ENCODE peak calls at places on chromosomes 3 and 15, in four cellular contexts. L is activated B cell treated with CpG ODN at 0.5 μM for 24 hours, W is glutamatergic neuron, B is mucosa of descending colon. D is an unnamed sample.

GRCh38 chr15:63218114-63218808 is 28.9 kb downstream of the RAB8B start:
- DNase-seq in W (no peak), B (no peak), L (no peak), D (no peak)

GRCh38 chr3:5181479-5182141 is 5.9 kb upstream of the EDEM1 start:
- DNase-seq in W (no peak), B (no peak), L (no peak), D (no peak)

GRCh38 chr3:39234705-39235104 is 42.3 kb upstream of the XIRP1 start:
- DNase-seq in L (no peak), B (no peak), W (no peak), D (peak; percentile 50)

GRCh38 chr3:32956750-32957570 is 5.5 kb downstream of the CCR4 start:
- DNase-seq in B (no peak), W (no peak), L (no peak), D (no peak)

GRCh38 chr3:41997702-41998551 is 36.0 kb upstream of the ULK4 start:
- DNase-seq in L (no peak), W (no peak), B (no peak), D (no peak)

GRCh38 chr3:103499967-103500366 is 1065.2 kb downstream of the ZPLD1 start:
- DNase-seq in W (no peak), B (no peak), L (no peak), D (no peak)

GRCh38 chr3:26198609-26199008 is 408.7 kb downstream of the OXSM start:
- DNase-seq in B (no peak), L (no peak), W (no peak), D (no peak)

GRCh38 chr3:27200721-27201434 is 168.3 kb downstream of the NEK10 start:
- DNase-seq in W (no peak), L (no peak), B (peak; percentile 15), D (no peak)

GRCh38 chr3:194373912-194374311 is 4.4 kb upstream of the LRRC15 start:
- DNase-seq in W (peak; percentile 57), L (no peak), B (no peak), D (no peak)

GRCh38 chr3:183698760-183699159 is 1.2 kb downstream of the YEATS2 start:
- DNase-seq in W (no peak), B (peak; percentile 23), L (no peak), D (no peak)

GRCh38 chr15:74253276-74253921 is 17.3 kb downstream of the CCDC33 start:
- DNase-seq in L (no peak), W (no peak), B (no peak), D (no peak)

GRCh38 chr3:108441081-108441507 is 69.3 kb downstream of the MYH15 start:
- DNase-seq in B (no peak), L (no peak), W (no peak), D (no peak)

GRCh38 chr15:51497806-51498205 is 124.8 kb downstream of the DMXL2 start:
- DNase-seq in B (no peak), L (no peak), W (no peak), D (no peak)

GRCh38 chr3:140552898-140553297 is 125.0 kb upstream of the TRIM42 start:
- DNase-seq in W (no peak), L (no peak), B (no peak), D (no peak)

GRCh38 chr15:72521682-72522081 is 47.6 kb downstream of the ARIH1 start:
- DNase-seq in L (no peak), B (no peak), W (no peak), D (no peak)

GRCh38 chr15:68599560-68600071 is 20.8 kb downstream of the CORO2B start:
- DNase-seq in B (no peak), L (no peak), W (peak; percentile 87), D (no peak)

GRCh38 chr3:134352031-134352671 is 22.1 kb downstream of the AMOTL2 start:
- DNase-seq in L (no peak), W (no peak), B (no peak), D (no peak)

GRCh38 chr3:42213417-42213816 is 52.6 kb downstream of the CCK start:
- DNase-seq in L (no peak), B (peak; percentile 59), W (no peak), D (no peak)

GRCh38 chr3:138125548-138126221 is 6.5 kb downstream of the A4GNT start:
- DNase-seq in W (no peak), B (peak; percentile 8), L (no peak), D (no peak)

GRCh38 chr15:85443593-85444328 is 63.4 kb downstream of the AKAP13 start:
- DNase-seq in W (no peak), B (peak; percentile 28), L (no peak), D (no peak)

GRCh38 chr3:22361465-22361864 is 610.5 kb upstream of the ZNF385D start:
- DNase-seq in B (no peak), L (no peak), W (no peak), D (no peak)

GRCh38 chr15:45573961-45574629 is 13.1 kb upstream of the BLOC1S6 start:
- DNase-seq in L (no peak), B (peak; percentile 35), W (peak; percentile 56), D (no peak)

GRCh38 chr3:56923546-56924224 is 121.9 kb upstream of the ARHGEF3 start:
- DNase-seq in W (no peak), L (no peak), B (peak; percentile 78), D (no peak)

GRCh38 chr15:52071570-52071969 is 41.0 kb downstream of the BCL2L10 start:
- DNase-seq in B (peak; percentile 83), L (no peak), W (no peak), D (no peak)

GRCh38 chr3:67495751-67496150 is 158.7 kb downstream of the SUCLG2 start:
- DNase-seq in L (no peak), B (no peak), W (no peak), D (no peak)

GRCh38 chr3:13506239-13506638 is 26.1 kb downstream of the HDAC11 start:
- DNase-seq in L (no peak), W (no peak), B (no peak), D (no peak)

GRCh38 chr15:65655026-65655425 is 33.3 kb downstream of the SLC24A1 start:
- DNase-seq in W (no peak), B (no peak), L (no peak), D (no peak)

GRCh38 chr3:112814256-112814655 is 32.4 kb downstream of the CD200R1L start:
- DNase-seq in L (no peak), W (no peak), B (no peak), D (no peak)

GRCh38 chr3:151905647-151906046 is 32.2 kb downstream of the SUCNR1 start:
- DNase-seq in W (no peak), L (no peak), B (no peak), D (no peak)

GRCh38 chr3:32276279-32276841 is 37.9 kb downstream of the CMTM8 start:
- DNase-seq in L (no peak), W (no peak), B (no peak), D (no peak)

GRCh38 chr3:141430326-141430725 is 56.5 kb upstream of the RASA2 start:
- DNase-seq in B (no peak), W (no peak), L (no peak), D (no peak)

GRCh38 chr3:51389423-51390183 is 1.5 kb upstream of the RBM15B start:
- DNase-seq in B (peak; percentile 71), L (peak; percentile 34), W (peak; percentile 73), D (no peak)

GRCh38 chr15:68610825-68611224 is 32.0 kb downstream of the CORO2B start:
- DNase-seq in L (no peak), W (no peak), B (no peak), D (no peak)

GRCh38 chr15:65189102-65189740 is 4.1 kb upstream of the CLPX start:
- DNase-seq in L (no peak), B (peak; percentile 31), W (no peak), D (no peak)

GRCh38 chr3:152021951-152022461 is 148.6 kb downstream of the SUCNR1 start:
- DNase-seq in W (no peak), B (no peak), L (no peak), D (no peak)

GRCh38 chr3:132643366-132643765 is 16.2 kb downstream of the ACAD11 start:
- DNase-seq in B (no peak), L (no peak), W (no peak), D (no peak)

GRCh38 chr3:132641837-132642538 is 17.6 kb downstream of the ACAD11 start:
- DNase-seq in B (no peak), L (no peak), W (no peak), D (no peak)

GRCh38 chr3:132645058-132645457 is 14.6 kb downstream of the ACAD11 start:
- DNase-seq in B (no peak), L (no peak), W (no peak), D (no peak)

GRCh38 chr3:132638721-132639120 is 20.9 kb downstream of the ACAD11 start:
- DNase-seq in B (no peak), L (no peak), W (no peak), D (no peak)

DNA sequence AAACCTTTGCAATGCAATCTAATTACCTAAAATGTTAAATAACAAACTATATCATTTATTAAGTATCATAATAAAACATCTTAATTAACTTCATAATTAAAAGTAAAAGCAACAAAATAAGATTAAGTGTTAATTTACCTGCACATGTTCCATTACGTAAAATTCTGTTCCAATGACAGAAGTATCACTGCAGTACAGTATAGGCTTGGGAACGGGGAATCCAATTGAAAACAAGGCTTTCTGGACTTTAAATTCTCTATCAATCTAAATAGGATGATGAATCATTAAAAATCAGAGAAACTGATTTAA is 17.1 kb downstream of the ACAD11 start:
- DNase-seq in B (no peak), L (no peak), W (no peak), D (no peak)
- TF ChIP-seq CTCF in B (no peak), L (no peak), W (peak; percentile 52), D (peak; percentile 7)

GRCh38 chr3:29871087-29871486 is 590.2 kb downstream of the RBMS3 start:
- DNase-seq in W (no peak), B (no peak), L (no peak), D (no peak)
- TF ChIP-seq CTCF in W (no peak), B (no peak), L (no peak), D (no peak)

GRCh38 chr3:84968701-84969235 is 10.0 kb downstream of the CADM2 start:
- DNase-seq in L (no peak), B (no peak), W (no peak), D (no peak)

GRCh38 chr3:84977021-84977420 is 18.2 kb downstream of the CADM2 start:
- DNase-seq in L (no peak), W (no peak), B (no peak), D (no peak)

GRCh38 chr3:84978833-84979232 is 20.0 kb downstream of the CADM2 start:
- DNase-seq in L (no peak), B (no peak), W (no peak), D (no peak)

GRCh38 chr3:84980011-84980410 is 21.2 kb downstream of the CADM2 start:
- DNase-seq in W (peak; percentile 31), L (no peak), B (no peak), D (no peak)

GRCh38 chr3:84974347-84974746 is 15.6 kb downstream of the CADM2 start:
- DNase-seq in L (no peak), B (no peak), W (no peak), D (no peak)
- TF ChIP-seq CTCF in L (no peak), B (no peak), W (no peak), D (no peak)

GRCh38 chr15:92012368-92012629 is 158.8 kb downstream of the SLCO3A1 start:
- DNase-seq in W (no peak), L (no peak), B (no peak), D (no peak)

GRCh38 chr15:92014461-92015030 is 161.0 kb downstream of the SLCO3A1 start:
- DNase-seq in L (no peak), W (no peak), B (no peak), D (no peak)

GRCh38 chr15:92006186-92007028 is 152.9 kb downstream of the SLCO3A1 start:
- DNase-seq in W (no peak), L (no peak), B (no peak), D (no peak)

GRCh38 chr15:92009162-92009561 is 155.7 kb downstream of the SLCO3A1 start:
- DNase-seq in B (no peak), L (no peak), W (no peak), D (no peak)

GRCh38 chr15:92011611-92012367 is 158.3 kb downstream of the SLCO3A1 start:
- DNase-seq in B (no peak), L (no peak), W (no peak), D (peak; percentile 20)
- TF ChIP-seq CTCF in B (no peak), L (no peak), W (no peak), D (no peak)

D was measured in natural killer cell.